ENCODE peak calls at places on chromosomes 6 and 20, in eight cellular contexts. A is Peyer's patch, B is transverse colon, C is esophagus muscularis mucosa, Q is A549, T is ovary, I is right lobe of liver, V is HCT116. N is an unnamed sample.

GRCh38 chr6:35165630-35166071 is 24.5 kb upstream of the TCP11 start:
- DNase-seq in V (no peak), T (no peak), A (no peak), I (peak; percentile 71), B (peak; percentile 26), Q (peak; percentile 47), C (no peak), N (no peak)

GRCh38 chr20:11362450-11362849 is 555.2 kb upstream of the BTBD3 start:
- DNase-seq in C (no peak), V (no peak), T (no peak), A (no peak), Q (no peak), I (no peak), B (no peak), N (no peak)

GRCh38 chr6:11414564-11414963 is 123.0 kb upstream of the TMEM170B start:
- DNase-seq in C (peak; percentile 3), V (peak; percentile 57), A (no peak), I (no peak), T (no peak), Q (peak; percentile 90), B (no peak), N (no peak)

GRCh38 chr6:54802775-54803631 is 43.6 kb upstream of the FAM83B start:
- DNase-seq in Q (no peak), I (no peak), B (no peak), V (peak; percentile 31), T (no peak), A (no peak), C (no peak), N (no peak)

GRCh38 chr20:35942243-35942642 is 12.1 kb downstream of the SCAND1 start:
- DNase-seq in I (no peak), B (no peak), Q (no peak), V (no peak), T (no peak), C (no peak), A (no peak), N (no peak)

GRCh38 chr6:22681761-22682160 is 112.4 kb downstream of the HDGFL1 start:
- DNase-seq in I (no peak), Q (no peak), T (no peak), B (no peak), V (no peak), A (no peak), C (no peak), N (no peak)

GRCh38 chr6:11366183-11366933 is 133.9 kb upstream of the NEDD9 start:
- DNase-seq in C (no peak), I (no peak), A (no peak), B (no peak), Q (peak; percentile 18), V (no peak), T (no peak), N (peak; percentile 36)

GRCh38 chr20:21725892-21726291 is 20.4 kb downstream of the PAX1 start:
- DNase-seq in T (no peak), A (no peak), C (no peak), V (no peak), Q (no peak), I (no peak), B (no peak), N (no peak)

GRCh38 chr6:166534658-166535406 is 51.6 kb downstream of the RAMACL start:
- DNase-seq in Q (no peak), I (no peak), A (no peak), V (no peak), C (no peak), B (no peak), T (no peak), N (no peak)

GRCh38 chr20:15673206-15673605 is 900.0 kb downstream of the KIF16B start:
- DNase-seq in A (no peak), V (no peak), C (no peak), Q (no peak), T (no peak), I (no peak), B (no peak), N (no peak)

GRCh38 chr6:135114355-135115145 is 59.9 kb upstream of the HBS1L start:
- DNase-seq in V (no peak), T (no peak), A (no peak), B (no peak), C (no peak), I (no peak), Q (no peak), N (no peak)

GRCh38 chr6:104130343-104130742 is 729.4 kb downstream of the HACE1 start:
- DNase-seq in V (no peak), C (no peak), A (no peak), Q (no peak), I (no peak), T (no peak), B (no peak), N (no peak)

GRCh38 chr6:36998723-36999466 is 6.6 kb upstream of the FGD2 start:
- DNase-seq in B (no peak), C (no peak), I (no peak), A (no peak), T (no peak), Q (no peak), V (no peak), N (no peak)

GRCh38 chr6:35678021-35678654 is 10.6 kb downstream of the FKBP5 start:
- DNase-seq in V (no peak), I (no peak), A (no peak), C (no peak), Q (no peak), B (no peak), T (no peak), N (no peak)

GRCh38 chr20:24153101-24154040 is 164.8 kb upstream of the GGTLC1 start:
- DNase-seq in A (no peak), C (peak; percentile 77), I (no peak), T (no peak), B (no peak), Q (no peak), V (no peak), N (no peak)

GRCh38 chr20:10079964-10080363 is 45.2 kb downstream of the ANKEF1 start:
- DNase-seq in Q (peak; percentile 62), C (no peak), T (no peak), B (no peak), I (no peak), V (no peak), A (no peak), N (no peak)

GRCh38 chr6:160431231-160431630 is 83.1 kb downstream of the SLC22A3 start:
- DNase-seq in B (peak; percentile 31), A (peak; percentile 61), Q (no peak), I (no peak), V (no peak), T (peak; percentile 82), C (peak; percentile 92), N (no peak)

DNA sequence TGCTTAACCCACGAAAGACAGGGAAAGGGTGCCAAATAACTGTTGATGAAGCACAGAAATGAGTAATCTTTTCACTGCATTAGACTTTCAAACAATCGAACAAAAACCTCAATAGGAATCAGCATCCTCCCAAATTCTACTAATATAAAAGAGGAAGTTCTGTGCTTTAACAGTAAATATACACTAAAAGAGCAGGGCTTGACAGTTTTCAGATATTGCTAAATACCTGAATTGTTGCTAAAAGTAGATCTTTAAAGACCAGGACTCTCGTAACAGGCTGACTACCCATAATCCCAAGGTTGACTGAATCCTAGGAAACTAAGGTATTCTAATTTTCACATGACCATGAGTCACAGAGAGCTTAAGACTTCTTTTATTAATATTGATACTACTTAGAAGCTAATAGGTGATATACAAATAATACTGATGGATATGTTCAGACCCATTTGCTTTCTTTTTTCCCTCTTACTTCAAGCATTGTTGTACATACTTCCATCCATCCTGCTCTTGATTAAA is 10.1 kb downstream of the CD164 start:
- DNase-seq in I (no peak), B (no peak), A (no peak), C (no peak), V (no peak), Q (no peak), T (no peak), N (no peak)
- TF ChIP-seq POLR2A in I (no peak), B (no peak), A (no peak), C (no peak), V (no peak), Q (no peak), T (no peak), N (no peak)

DNA sequence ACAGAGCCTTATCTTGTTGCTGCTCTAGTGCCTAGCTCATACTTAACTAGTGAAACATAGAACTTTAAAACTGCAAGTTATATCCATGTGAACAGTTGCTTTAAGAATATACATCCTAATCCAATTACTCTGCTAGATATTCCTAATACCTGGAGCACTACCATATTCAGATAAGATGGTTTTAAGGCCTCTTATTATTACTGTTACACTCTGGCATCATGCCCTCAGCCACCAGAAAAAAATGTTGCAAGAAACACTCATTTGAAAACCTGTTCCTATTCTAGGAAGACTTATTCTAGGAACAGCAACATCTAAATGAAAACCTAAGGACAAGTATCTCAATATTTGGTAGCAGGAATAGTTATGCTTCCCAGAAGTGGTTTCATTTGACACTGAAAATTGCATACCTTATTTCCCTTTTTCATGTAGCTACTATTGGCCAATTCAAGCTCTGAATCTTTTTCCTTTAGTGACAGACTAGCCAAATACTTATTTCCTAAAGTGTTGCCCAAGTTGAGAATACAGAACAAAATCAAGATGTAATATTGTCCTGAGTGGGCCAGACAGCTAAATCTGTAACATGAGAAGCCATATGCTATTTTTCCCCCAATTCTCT is 4.8 kb upstream of the MTFR2 start:
- DNase-seq in T (no peak), B (no peak), V (no peak), A (no peak), I (no peak), C (no peak), Q (no peak), N (no peak)
- TF ChIP-seq POLR2A in T (no peak), B (no peak), V (no peak), A (no peak), I (no peak), C (no peak), Q (no peak), N (no peak)

DNA sequence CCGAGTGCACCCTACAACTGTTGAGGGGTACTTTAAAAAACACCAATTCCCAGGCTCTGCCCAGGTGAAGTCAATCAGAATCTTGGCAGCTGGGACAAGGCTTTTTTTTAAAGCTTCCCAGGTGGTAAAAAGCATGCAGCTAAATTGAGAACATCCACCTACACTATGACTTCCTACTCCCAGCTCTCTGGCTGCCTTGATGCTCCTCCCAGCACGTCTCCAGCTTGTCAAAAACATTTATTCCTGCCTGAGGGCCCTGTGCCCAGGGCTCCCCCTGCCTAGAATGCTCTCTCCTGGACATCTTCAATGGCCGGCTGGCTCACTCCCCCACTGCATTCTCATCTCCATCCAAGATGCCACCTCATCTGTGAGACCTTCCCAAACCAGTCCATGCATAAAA is 9.9 kb downstream of the ZBTB24 start:
- DNase-seq in A (no peak), B (no peak), Q (no peak), I (no peak), V (no peak), C (no peak), T (no peak), N (no peak)
- TF ChIP-seq POLR2A in A (no peak), B (no peak), Q (no peak), I (no peak), V (no peak), C (no peak), T (no peak), N (no peak)

GRCh38 chr6:31266721-31267360 is 5.1 kb downstream of the HLA-C start:
- DNase-seq in I (no peak), B (no peak), V (no peak), T (no peak), A (no peak), Q (no peak), C (no peak), N (no peak)
- TF ChIP-seq POLR2A in I (no peak), B (no peak), V (no peak), T (no peak), A (no peak), Q (no peak), C (no peak), N (no peak)

N was measured in GM12891.